ENCODE peak calls at places on chromosomes 6 and 20, in nine cellular contexts. C is fibroblast of mammary gland, N is AG10803, F is heart right ventricle, X is AG09319, Y is PC-3, S is epithelial cell of esophagus, V is MCF 10A, U is GM10248. P is an unnamed sample.

GRCh38 chr6:14660767-14661166 is 543.2 kb downstream of the CD83 start:
- DNase-seq in S (no peak), V (no peak), U (no peak), C (no peak), Y (no peak), N (no peak), X (no peak), F (no peak), P (no peak)

GRCh38 chr20:35773154-35773751 is 1.4 kb downstream of the PHF20 start:
- DNase-seq in X (no peak), N (no peak), F (peak; percentile 29), U (peak; percentile 40), V (peak; percentile 11), S (peak; percentile 27), Y (peak; percentile 39), C (peak; percentile 17), P (peak; percentile 74)

GRCh38 chr20:60054716-60055371 is 96.6 kb downstream of the CDH26 start:
- DNase-seq in C (no peak), Y (no peak), X (no peak), U (no peak), F (no peak), N (no peak), S (no peak), V (no peak), P (no peak)

GRCh38 chr6:68726307-68726706 is 91.2 kb downstream of the ADGRB3 start:
- DNase-seq in C (no peak), F (no peak), Y (no peak), N (no peak), V (no peak), S (no peak), U (no peak), X (no peak), P (no peak)

GRCh38 chr6:24666097-24666615 is 543 bp downstream of the TDP2 start:
- DNase-seq in X (no peak), S (peak; percentile 54), Y (peak; percentile 29), U (peak; percentile 43), N (peak; percentile 25), C (peak; percentile 21), F (no peak), V (no peak), P (peak; percentile 53)

GRCh38 chr20:62583424-62583920 is 58.8 kb upstream of the SLCO4A1 start:
- DNase-seq in U (no peak), X (no peak), F (no peak), Y (peak; percentile 19), N (peak; percentile 18), S (no peak), C (no peak), V (no peak), P (no peak)

GRCh38 chr20:43138061-43138860 is 51.4 kb downstream of the PTPRT start:
- DNase-seq in S (no peak), V (no peak), X (no peak), F (no peak), C (no peak), U (no peak), Y (no peak), N (no peak), P (no peak)

GRCh38 chr20:63186528-63187316 is 29.2 kb downstream of the YTHDF1 start:
- DNase-seq in F (no peak), S (peak; percentile 84), C (no peak), V (peak; percentile 66), X (no peak), U (no peak), Y (peak; percentile 76), N (no peak), P (no peak)

GRCh38 chr6:167666571-167667203 is 160.0 kb upstream of the AFDN start:
- DNase-seq in N (no peak), Y (no peak), U (no peak), S (no peak), F (no peak), X (no peak), C (no peak), V (no peak), P (no peak)
- TF ChIP-seq CTCF in N (no peak), Y (no peak), U (no peak), S (no peak), F (no peak), X (no peak), C (no peak), V (no peak), P (no peak)

GRCh38 chr6:35728663-35729348 is 8.0 kb upstream of the ARMC12 start:
- DNase-seq in Y (no peak), S (peak; percentile 70), N (no peak), X (no peak), U (no peak), C (no peak), V (peak; percentile 95), F (peak; percentile 21), P (no peak)
- TF ChIP-seq CTCF in Y (no peak), S (no peak), N (no peak), X (no peak), U (no peak), C (no peak), V (no peak), F (no peak), P (no peak)

GRCh38 chr20:33992923-33993799 is 550 bp upstream of the RALY start:
- DNase-seq in F (peak; percentile 99), Y (peak; percentile 97), C (peak; percentile 96), V (peak; percentile 98), U (peak; percentile 99), X (peak; percentile 99), S (peak; percentile 99), N (peak; percentile 99), P (peak; percentile 99)
- TF ChIP-seq CTCF in F (no peak), Y (no peak), C (no peak), V (no peak), U (no peak), X (no peak), S (no peak), N (no peak), P (no peak)

GRCh38 chr6:132813173-132813856 is 1.1 kb upstream of the RPS12 start:
- DNase-seq in S (peak; percentile 57), V (peak; percentile 67), C (peak; percentile 55), Y (peak; percentile 34), X (no peak), F (peak; percentile 32), N (peak; percentile 30), U (peak; percentile 43), P (peak; percentile 74)
- TF ChIP-seq CTCF in S (no peak), V (no peak), C (no peak), Y (no peak), X (no peak), F (no peak), N (no peak), U (no peak), P (no peak)

DNA sequence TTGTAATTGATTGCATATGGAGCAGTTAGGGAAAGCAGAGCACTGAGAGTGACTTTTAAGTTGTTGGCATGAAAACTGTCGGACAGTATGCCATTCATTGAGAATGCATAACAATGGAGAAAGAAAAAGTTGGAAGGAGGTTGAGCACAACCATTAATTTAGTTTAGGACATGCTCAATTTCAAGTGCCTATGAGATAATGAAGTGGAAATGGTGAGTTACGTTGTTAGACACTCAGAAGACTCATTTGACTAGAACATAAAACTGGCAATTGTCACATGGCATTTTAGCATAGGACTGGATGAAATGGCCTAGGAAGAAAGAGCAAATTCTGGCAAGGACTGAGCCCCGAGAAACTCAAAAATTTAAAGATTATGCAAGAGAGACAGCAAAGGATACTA is 22.0 kb downstream of the ZNF318 start:
- DNase-seq in U (no peak), N (no peak), F (no peak), C (no peak), Y (no peak), S (no peak), X (no peak), V (no peak), P (no peak)
- TF ChIP-seq CTCF in U (no peak), N (no peak), F (no peak), C (no peak), Y (no peak), S (no peak), X (no peak), V (no peak), P (no peak)

GRCh38 chr6:69802995-69803394 is 6.2 kb upstream of the LMBRD1 start:
- DNase-seq in Y (no peak), S (no peak), X (no peak), U (no peak), F (no peak), V (no peak), C (no peak), N (no peak), P (no peak)

GRCh38 chr6:69801711-69802110 is 4.9 kb upstream of the LMBRD1 start:
- DNase-seq in V (no peak), C (no peak), F (no peak), S (no peak), Y (no peak), N (no peak), X (no peak), U (no peak), P (no peak)

GRCh38 chr6:69796627-69797390 is at the start of gene LMBRD1:
- DNase-seq in F (peak; percentile 97), U (peak; percentile 95), S (peak; percentile 99), C (peak; percentile 95), Y (peak; percentile 90), N (peak; percentile 94), X (peak; percentile 93), V (peak; percentile 95), P (peak; percentile 99)

GRCh38 chr6:69796081-69796626 is 656 bp downstream of the LMBRD1 start:
- DNase-seq in U (peak; percentile 27), V (peak; percentile 71), N (peak; percentile 9), Y (peak; percentile 62), S (peak; percentile 90), C (peak; percentile 44), X (no peak), F (peak; percentile 10), P (peak; percentile 68)

GRCh38 chr6:69801225-69801624 is 4.4 kb upstream of the LMBRD1 start:
- DNase-seq in N (no peak), F (no peak), S (no peak), C (no peak), U (no peak), V (no peak), Y (no peak), X (no peak), P (no peak)
- TF ChIP-seq CTCF in N (no peak), F (no peak), S (no peak), C (no peak), U (no peak), V (no peak), Y (no peak), X (no peak), P (no peak)

DNA sequence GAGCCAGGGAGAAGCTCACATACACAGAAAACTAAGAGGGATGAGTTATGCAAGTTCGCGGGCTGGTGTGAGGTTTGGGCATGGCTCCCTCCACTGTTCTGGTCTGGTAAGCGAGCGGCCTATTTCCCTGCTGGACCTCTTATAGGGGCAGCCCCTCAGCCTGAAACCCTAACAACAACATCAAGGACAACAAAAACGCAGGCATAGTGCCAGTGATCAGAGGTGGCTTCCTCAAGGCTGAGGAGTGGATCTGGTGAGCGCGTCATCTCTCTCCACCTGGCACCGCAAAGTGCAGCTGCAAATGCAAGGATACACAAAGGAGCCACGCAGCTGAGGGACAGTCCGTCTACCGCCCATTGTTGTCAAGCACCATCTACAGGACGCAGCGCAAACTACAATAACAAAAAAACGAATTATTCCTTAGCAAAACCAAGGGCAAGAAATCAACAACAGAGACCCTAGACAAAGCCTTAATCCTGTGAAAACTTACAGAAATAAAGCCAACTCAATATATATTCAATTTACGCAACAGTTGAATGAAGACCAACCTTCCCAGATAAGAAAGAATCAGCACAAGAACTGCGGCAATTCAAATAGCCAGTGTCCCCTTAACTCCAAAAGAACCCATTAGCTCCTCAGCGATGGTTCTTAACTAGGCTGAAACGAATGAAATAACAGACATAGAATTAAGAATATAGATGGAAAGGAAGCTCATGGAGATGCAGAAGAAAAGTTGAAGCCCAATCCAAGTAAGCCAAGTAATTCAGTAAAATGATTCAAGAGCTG is 9.2 kb upstream of the DEFB110 start:
- DNase-seq in V (peak; percentile 51), U (peak; percentile 13), F (no peak), N (peak; percentile 1), X (no peak), C (peak; percentile 1), Y (peak; percentile 64), S (peak; percentile 52), P (peak; percentile 42)
- TF ChIP-seq CTCF in V (peak; percentile 46), U (peak; percentile 31), F (no peak), N (peak; percentile 35), X (no peak), C (peak; percentile 9), Y (peak; percentile 74), S (peak; percentile 61), P (peak; percentile 44)